ENCODE peak calls at places on chromosomes 13 and 19, in six cellular contexts. J, K, A, W, T and Y are unnamed samples.

GRCh38 chr13:50893211-50893852 is 16.3 kb upstream of the RNASEH2B start:
- DNase-seq in J (no peak), K (no peak), A (no peak), W (peak), T (no peak), Y (no peak)

GRCh38 chr19:30567535-30568232 is 195.5 kb downstream of the ZNF536 start:
- DNase-seq in J (no peak), K (no peak), A (no peak), W (no peak), T (no peak), Y (no peak)

GRCh38 chr13:100619940-100620339 is 31.4 kb upstream of the GGACT start:
- DNase-seq in J (no peak), K (no peak), A (no peak), W (no peak), T (no peak), Y (no peak)

GRCh38 chr13:104143760-104144406 is 1077.7 kb upstream of the SLC10A2 start:
- DNase-seq in J (no peak), K (no peak), A (peak), W (peak), T (no peak), Y (no peak)

GRCh38 chr13:80399340-80400163 is 58.6 kb upstream of the SPRY2 start:
- DNase-seq in J (no peak), K (no peak), A (no peak), W (no peak), T (peak), Y (peak)

GRCh38 chr13:44331912-44332840 is 41.4 kb upstream of the SERP2 start:
- DNase-seq in J (no peak), K (no peak), A (peak), W (no peak), T (no peak), Y (no peak)

GRCh38 chr19:51689751-51690358 is 3.3 kb upstream of the SPACA6 start:
- DNase-seq in J (peak), K (no peak), A (peak), W (peak), T (no peak), Y (no peak)

GRCh38 chr19:11694533-11695439 is 44.0 kb downstream of the ZNF823 start:
- DNase-seq in J (peak), K (peak), A (peak), W (peak), T (no peak), Y (peak)

GRCh38 chr19:41302624-41303351 is 7.2 kb upstream of the CCDC97 start:
- DNase-seq in J (peak), K (no peak), A (no peak), W (no peak), T (no peak), Y (no peak)

GRCh38 chr19:19595171-19595701 is 23.3 kb downstream of the PBX4 start:
- DNase-seq in J (no peak), K (no peak), A (no peak), W (no peak), T (no peak), Y (peak)

GRCh38 chr19:24073807-24074206 is 13.2 kb upstream of the ZNF254 start:
- DNase-seq in J (no peak), K (no peak), A (no peak), W (no peak), T (no peak), Y (peak)

GRCh38 chr13:97978661-97979450 is 25.4 kb downstream of the IPO5 start:
- DNase-seq in J (no peak), K (no peak), A (peak), W (peak), T (no peak), Y (no peak)

GRCh38 chr13:40096357-40096911 is 441.0 kb downstream of the COG6 start:
- DNase-seq in J (no peak), K (no peak), A (no peak), W (no peak), T (no peak), Y (no peak)

GRCh38 chr19:10471909-10472308 is 31.2 kb downstream of the KEAP1 start:
- DNase-seq in J (no peak), K (peak), A (peak), W (peak), T (no peak), Y (no peak)

GRCh38 chr13:47897411-47898050 is 103.5 kb downstream of the SUCLA2 start:
- DNase-seq in J (no peak), K (peak), A (no peak), W (peak), T (no peak), Y (no peak)

GRCh38 chr19:15115080-15115479 is 7.9 kb downstream of the SYDE1 start:
- DNase-seq in J (no peak), K (no peak), A (no peak), W (no peak), T (no peak), Y (peak)

GRCh38 chr19:41799444-41800000 is 3.1 kb downstream of the CEACAM3 start:
- DNase-seq in J (no peak), K (peak), A (no peak), W (no peak), T (no peak), Y (no peak)

GRCh38 chr13:25602206-25602605 is 230.4 kb downstream of the ATP8A2 start:
- DNase-seq in J (no peak), K (no peak), A (no peak), W (peak), T (no peak), Y (no peak)

GRCh38 chr13:75830842-75831241 is 194.7 kb downstream of the LMO7 start:
- DNase-seq in J (no peak), K (no peak), A (no peak), W (no peak), T (no peak), Y (no peak)

GRCh38 chr13:38008636-38009035 is 139.1 kb upstream of the TRPC4 start:
- DNase-seq in J (no peak), K (no peak), A (peak), W (no peak), T (no peak), Y (no peak)

GRCh38 chr13:75395056-75395455 is 86.9 kb downstream of the TBC1D4 start:
- DNase-seq in J (no peak), K (no peak), A (no peak), W (no peak), T (no peak), Y (no peak)

GRCh38 chr19:46608178-46608577 is 7.0 kb downstream of the CALM3 start:
- DNase-seq in J (no peak), K (no peak), A (no peak), W (no peak), T (no peak), Y (no peak)

GRCh38 chr19:46610413-46610775 is 9.3 kb downstream of the CALM3 start:
- DNase-seq in J (no peak), K (no peak), A (no peak), W (no peak), T (no peak), Y (no peak)

GRCh38 chr19:46610851-46611770 is 10.0 kb downstream of the CALM3 start:
- DNase-seq in J (no peak), K (no peak), A (no peak), W (no peak), T (no peak), Y (no peak)

GRCh38 chr19:46608581-46609345 is 7.6 kb downstream of the CALM3 start:
- DNase-seq in J (no peak), K (no peak), A (no peak), W (no peak), T (no peak), Y (no peak)

GRCh38 chr19:46609511-46610412 is 8.6 kb downstream of the CALM3 start:
- DNase-seq in J (no peak), K (no peak), A (no peak), W (no peak), T (no peak), Y (no peak)
- TF ChIP-seq POLR2AphosphoS5 in J (no peak), K (no peak), A (no peak), W (peak), T (no peak), Y (no peak)

GRCh38 chr13:110264685-110265275 is 42.2 kb downstream of the COL4A1 start:
- DNase-seq in J (no peak), K (no peak), A (no peak), W (no peak), T (no peak), Y (no peak)
- TF ChIP-seq POLR2AphosphoS5 in J (no peak), K (no peak), A (no peak), W (no peak), T (no peak), Y (no peak)

GRCh38 chr19:18170714-18171255 is 2.8 kb upstream of the IFI30 start:
- DNase-seq in J (no peak), K (no peak), A (no peak), W (no peak), T (no peak), Y (no peak)
- TF ChIP-seq POLR2AphosphoS5 in J (no peak), K (no peak), A (no peak), W (no peak), T (no peak), Y (no peak)

DNA sequence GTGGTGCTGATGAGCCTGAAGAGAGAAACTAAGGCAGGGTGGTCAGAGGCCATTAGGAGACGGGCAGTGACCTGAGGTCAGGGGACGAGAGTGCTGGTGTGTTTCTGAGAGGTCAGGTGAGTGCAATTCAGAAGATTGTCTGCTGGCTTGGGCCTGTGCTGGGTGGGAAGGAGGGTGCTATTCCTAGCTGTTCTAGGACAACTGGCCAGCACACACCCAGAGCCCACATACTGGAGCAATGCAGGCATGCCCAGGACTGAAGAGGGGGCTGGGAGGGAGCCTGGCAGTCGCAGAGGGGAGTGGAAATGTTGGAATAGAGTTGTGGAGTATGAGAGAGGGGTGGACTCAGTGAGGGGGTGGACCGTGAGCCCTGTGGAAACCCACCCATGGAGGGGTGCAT is 16.5 kb downstream of the ARHGEF7 start:
- DNase-seq in J (no peak), K (no peak), A (no peak), W (no peak), T (no peak), Y (no peak)
- TF ChIP-seq POLR2AphosphoS5 in J (no peak), K (no peak), A (no peak), W (no peak), T (no peak), Y (no peak)